ENCODE peak calls at places on chromosomes 7 and 10, in eight cellular contexts. V is ovary; Y is spleen; A is CD4-positive, CD25-positive, alpha-beta regulatory T cell; U is mammary epithelial cell; C is choroid plexus epithelial cell; H is BJ; X is right cardiac atrium. L is an unnamed sample.

GRCh38 chr7:149884541-149884940 is 10.8 kb downstream of the ATP6V0E2 start:
- DNase-seq in V (no peak), Y (no peak), A (no peak), U (no peak), C (no peak), H (no peak), X (peak; percentile 90), L (no peak)

GRCh38 chr10:71433983-71434744 is 37.4 kb downstream of the CDH23 start:
- DNase-seq in V (peak; percentile 7), Y (peak; percentile 71), A (no peak), U (no peak), C (no peak), H (no peak), X (no peak), L (no peak)

GRCh38 chr10:97931041-97931440 is 81.4 kb downstream of the GOLGA7B start:
- DNase-seq in V (no peak), Y (no peak), A (no peak), U (no peak), C (no peak), H (no peak), X (no peak), L (no peak)

GRCh38 chr7:33807779-33808482 is 97.4 kb upstream of the BMPER start:
- DNase-seq in V (no peak), Y (no peak), A (no peak), U (peak; percentile 95), C (peak; percentile 93), H (peak; percentile 60), X (peak; percentile 48), L (no peak)

GRCh38 chr10:70192325-70192966 is 22.1 kb upstream of the SAR1A start:
- DNase-seq in V (no peak), Y (no peak), A (no peak), U (peak; percentile 12), C (peak; percentile 34), H (no peak), X (no peak), L (no peak)

GRCh38 chr7:134813668-134814067 is 34.2 kb downstream of the CALD1 start:
- DNase-seq in V (no peak), Y (no peak), A (no peak), U (no peak), C (peak; percentile 92), H (no peak), X (no peak), L (no peak)

GRCh38 chr10:93126484-93127052 is 52.9 kb downstream of the CYP26A1 start:
- DNase-seq in V (no peak), Y (no peak), A (no peak), U (no peak), C (no peak), H (no peak), X (no peak), L (no peak)

GRCh38 chr10:24382979-24383663 is 174.2 kb downstream of the KIAA1217 start:
- DNase-seq in V (no peak), Y (no peak), A (no peak), U (peak; percentile 96), C (no peak), H (no peak), X (no peak), L (no peak)

GRCh38 chr7:6917258-6917657 is 91.2 kb upstream of the CCZ1B start:
- DNase-seq in V (no peak), Y (no peak), A (no peak), U (no peak), C (no peak), H (no peak), X (peak; percentile 61), L (no peak)

GRCh38 chr7:302054-302992 is 12.4 kb downstream of the FOXL3 start:
- DNase-seq in V (no peak), Y (peak; percentile 41), A (no peak), U (no peak), C (no peak), H (no peak), X (no peak), L (no peak)

GRCh38 chr10:42929993-42930392 is 146.9 kb upstream of the RET start:
- DNase-seq in V (no peak), Y (peak; percentile 56), A (no peak), U (no peak), C (no peak), H (no peak), X (no peak), L (no peak)

GRCh38 chr10:35685402-35685801 is 43.3 kb upstream of the FZD8 start:
- DNase-seq in V (no peak), Y (no peak), A (no peak), U (no peak), C (no peak), H (no peak), X (no peak), L (no peak)

GRCh38 chr10:119896061-119896655 is 3.6 kb downstream of the SEC23IP start:
- DNase-seq in V (no peak), Y (no peak), A (no peak), U (peak; percentile 80), C (peak; percentile 84), H (peak; percentile 47), X (no peak), L (no peak)

GRCh38 chr7:50733552-50733951 is 49.1 kb downstream of the GRB10 start:
- DNase-seq in V (no peak), Y (peak; percentile 74), A (no peak), U (peak; percentile 40), C (peak; percentile 71), H (no peak), X (no peak), L (no peak)

GRCh38 chr7:138919912-138920311 is 61.3 kb downstream of the KIAA1549 start:
- DNase-seq in V (no peak), Y (no peak), A (no peak), U (no peak), C (no peak), H (no peak), X (no peak), L (no peak)

GRCh38 chr7:5695037-5695708 is 86.3 kb downstream of the RNF216 start:
- DNase-seq in V (peak; percentile 36), Y (peak; percentile 88), A (peak; percentile 83), U (peak; percentile 69), C (peak; percentile 90), H (peak; percentile 53), X (peak; percentile 74), L (peak; percentile 27)

GRCh38 chr7:46681865-46682503 is 760.9 kb upstream of the IGFBP3 start:
- DNase-seq in V (peak; percentile 20), Y (no peak), A (no peak), U (no peak), C (peak; percentile 12), H (no peak), X (peak; percentile 72), L (no peak)

GRCh38 chr7:127770870-127771269 is 118.9 kb downstream of the SND1 start:
- DNase-seq in V (no peak), Y (no peak), A (no peak), U (no peak), C (peak; percentile 41), H (no peak), X (no peak), L (no peak)

GRCh38 chr10:86957471-86958108 is at the start of gene MMRN2:
- DNase-seq in V (no peak), Y (peak; percentile 80), A (no peak), U (no peak), C (no peak), H (no peak), X (peak; percentile 80), L (no peak)

GRCh38 chr10:130221456-130222375 is 85.5 kb downstream of the GLRX3 start:
- DNase-seq in V (no peak), Y (peak; percentile 54), A (no peak), U (no peak), C (no peak), H (no peak), X (no peak), L (no peak)
- H3K4me3 ChIP-seq in V (no peak overlapping the region), Y (no peak overlapping the region), A (no peak overlapping the region), U (no peak overlapping the region), C (no peak overlapping the region), H (no peak overlapping the region), X (no peak overlapping the region), L (no peak overlapping the region)

GRCh38 chr7:143384148-143384547 is 3.0 kb downstream of the ZYX start:
- DNase-seq in V (no peak), Y (no peak), A (no peak), U (no peak), C (peak; percentile 58), H (no peak), X (no peak), L (no peak)
- H3K4me3 ChIP-seq in V (peak overlapping the region; percentile 1), Y (peak overlapping the region; percentile 79), A (peak overlapping the region; percentile 58), U (peak overlapping the region; percentile 8), C (peak overlapping the region; percentile 86), H (peak overlapping the region; percentile 85), X (peak overlapping the region; percentile 8), L (no peak overlapping the region)

GRCh38 chr10:73932625-73933112 is 21.7 kb downstream of the PLAU start:
- DNase-seq in V (no peak), Y (no peak), A (no peak), U (no peak), C (no peak), H (no peak), X (no peak), L (no peak)

GRCh38 chr10:73934074-73934473 is 23.1 kb downstream of the PLAU start:
- DNase-seq in V (no peak), Y (no peak), A (no peak), U (no peak), C (no peak), H (no peak), X (no peak), L (no peak)

GRCh38 chr10:73935895-73936294 is 25.0 kb downstream of the PLAU start:
- DNase-seq in V (no peak), Y (no peak), A (no peak), U (no peak), C (no peak), H (no peak), X (no peak), L (no peak)

GRCh38 chr10:73937333-73938020 is 26.5 kb downstream of the PLAU start:
- DNase-seq in V (no peak), Y (no peak), A (no peak), U (no peak), C (no peak), H (no peak), X (peak; percentile 70), L (no peak)

DNA sequence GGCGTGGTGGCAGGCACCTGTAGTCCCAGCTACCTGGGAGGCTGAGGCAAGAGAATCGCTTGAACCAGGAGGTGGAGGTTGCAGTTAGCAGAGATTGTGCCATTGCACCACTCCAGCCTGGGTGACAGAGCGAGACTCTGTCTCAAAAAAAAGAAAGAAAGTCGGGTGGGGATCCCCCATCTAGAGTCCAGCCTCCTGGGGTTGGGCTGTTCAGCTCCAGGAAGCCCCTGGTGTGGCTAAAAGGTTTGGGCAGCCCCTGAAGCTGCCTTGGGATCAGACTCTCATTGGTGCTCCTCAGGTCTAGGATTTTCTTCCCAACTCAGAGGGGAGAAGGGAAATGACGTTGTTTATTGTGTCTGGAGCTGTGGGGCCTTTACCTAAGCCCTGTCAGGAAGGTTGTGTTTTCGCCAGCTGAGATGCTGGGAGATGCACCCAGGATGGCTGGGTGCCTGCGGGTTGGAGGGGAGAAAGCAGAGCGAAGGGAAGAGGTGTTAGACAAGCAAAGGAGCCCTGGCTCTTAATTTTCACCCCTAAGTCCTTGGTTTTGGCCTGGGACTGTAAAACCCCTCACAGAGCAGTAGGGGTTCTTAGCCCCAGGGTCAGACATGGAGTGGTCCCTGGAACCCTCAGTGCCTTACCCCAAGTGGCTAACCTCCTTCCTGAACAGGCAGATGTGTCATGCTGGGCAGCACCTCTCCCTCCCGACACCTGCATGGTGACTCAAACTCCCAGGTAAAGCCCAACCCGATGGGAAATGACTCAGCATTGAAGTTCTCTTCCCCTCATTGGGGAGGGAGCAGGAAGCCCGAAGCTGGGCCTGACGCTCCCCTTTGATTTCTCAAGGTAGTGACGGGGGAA is 21.1 kb downstream of the PLAU start:
- DNase-seq in V (no peak), Y (no peak), A (peak; percentile 84), U (peak; percentile 100), C (no peak), H (no peak), X (no peak), L (peak; percentile 55)
- H3K4me3 ChIP-seq in V (no peak overlapping the region), Y (no peak overlapping the region), A (no peak overlapping the region), U (no peak overlapping the region), C (no peak overlapping the region), H (no peak overlapping the region), X (no peak overlapping the region), L (no peak overlapping the region)

GRCh38 chr10:126171555-126171954 is 216.7 kb downstream of the ADAM12 start:
- DNase-seq in V (no peak), Y (no peak), A (no peak), U (no peak), C (peak; percentile 87), H (peak; percentile 93), X (no peak), L (no peak)
- H3K4me3 ChIP-seq in V (no peak overlapping the region), Y (no peak overlapping the region), A (no peak overlapping the region), U (no peak overlapping the region), C (peak overlapping the region; percentile 1), H (peak overlapping the region; percentile 15), X (no peak overlapping the region), L (no peak overlapping the region)